ENCODE peak calls at places on chromosomes 7 and 10, in eight cellular contexts. K is activated CD8-positive, alpha-beta T cell treated with anti-CD3 and anti-CD28 coated beads for 36 hours; E is thoracic aorta; C is progenitor cell of endocrine pancreas; A is stimulated activated CD4-positive, alpha-beta T cell treated with anti-CD3 and anti-CD28 coated beads, TNF-alpha, amount 100 ng/mL, for 24 hours; W is glutamatergic neuron; Z is GM03348; R is H7. N is an unnamed sample.

GRCh38 chr10:26556756-26557640 is 118.9 kb downstream of the APBB1IP start:
- DNase-seq in K (peak; percentile 28), E (no peak), C (peak; percentile 30), A (peak; percentile 18), W (no peak), Z (peak; percentile 77), R (peak; percentile 65), N (peak; percentile 71)

GRCh38 chr7:102287465-102288146 is 938 bp downstream of the SH2B2 start:
- DNase-seq in K (peak; percentile 43), E (no peak), C (no peak), A (no peak), W (no peak), Z (peak; percentile 73), R (peak; percentile 88), N (peak; percentile 50)

GRCh38 chr7:87886875-87887274 is 10.6 kb downstream of the DBF4 start:
- DNase-seq in K (no peak), E (no peak), C (no peak), A (no peak), W (no peak), Z (peak; percentile 29), R (no peak), N (peak; percentile 85)

GRCh38 chr7:74272305-74273038 is 16.7 kb upstream of the CLIP2 start:
- DNase-seq in K (peak; percentile 58), E (peak; percentile 43), C (no peak), A (no peak), W (peak; percentile 61), Z (peak; percentile 93), R (peak; percentile 69), N (peak; percentile 86)

GRCh38 chr10:59907918-59908807 is 1.8 kb upstream of the CCDC6 start:
- DNase-seq in K (peak; percentile 77), E (peak; percentile 40), C (no peak), A (peak; percentile 14), W (no peak), Z (peak; percentile 83), R (peak; percentile 72), N (peak; percentile 90)

GRCh38 chr7:133815677-133816210 is 311.4 kb upstream of the LRGUK start:
- DNase-seq in K (no peak), E (no peak), C (no peak), A (no peak), W (no peak), Z (no peak), R (no peak), N (no peak)

GRCh38 chr7:48454750-48455192 is 283.5 kb downstream of the ABCA13 start:
- DNase-seq in K (no peak), E (no peak), C (no peak), A (no peak), W (no peak), Z (no peak), R (peak; percentile 49), N (no peak)

GRCh38 chr10:36173364-36173763 is 531.3 kb upstream of the FZD8 start:
- DNase-seq in K (no peak), E (no peak), C (no peak), A (no peak), W (no peak), Z (no peak), R (no peak), N (no peak)

GRCh38 chr7:13945670-13946069 is 43.8 kb downstream of the ETV1 start:
- DNase-seq in K (no peak), E (no peak), C (no peak), A (no peak), W (no peak), Z (no peak), R (no peak), N (peak; percentile 22)

GRCh38 chr7:85851571-85852193 is 664.8 kb upstream of the SEMA3D start:
- DNase-seq in K (no peak), E (no peak), C (no peak), A (no peak), W (no peak), Z (peak; percentile 45), R (peak; percentile 8), N (peak; percentile 75)

GRCh38 chr7:108598153-108598552 is 28.5 kb downstream of the DNAJB9 start:
- DNase-seq in K (no peak), E (no peak), C (no peak), A (no peak), W (peak; percentile 37), Z (no peak), R (no peak), N (no peak)